ENCODE peak calls at places on chromosomes 6 and 20, in seven cellular contexts. E is K562, Z is HCT116, U is H1, H is HepG2, M is GM12878, V is SK-N-SH. L is an unnamed sample.

GRCh38 chr6:146594495-146594894 is 4.3 kb upstream of the ADGB start:
- DNase-seq in U (no peak), Z (no peak), V (no peak), H (no peak), M (no peak), E (no peak), L (no peak)

GRCh38 chr20:23646106-23646958 is 8.6 kb upstream of the CST3 start:
- DNase-seq in H (no peak), V (no peak), U (no peak), M (no peak), E (no peak), Z (no peak), L (no peak)

GRCh38 chr20:38748863-38749153 is 548 bp downstream of the ACTR5 start:
- DNase-seq in V (no peak), U (no peak), M (no peak), H (no peak), Z (peak; percentile 22), E (no peak), L (no peak)

GRCh38 chr6:99458319-99458718 is 33.2 kb upstream of the PNISR start:
- DNase-seq in H (peak; percentile 47), Z (peak; percentile 45), E (peak; percentile 18), U (no peak), V (no peak), M (no peak), L (no peak)

GRCh38 chr20:41392871-41393704 is 26.5 kb upstream of the EMILIN3 start:
- DNase-seq in V (peak; percentile 54), E (no peak), U (no peak), H (no peak), M (no peak), Z (no peak), L (no peak)

GRCh38 chr6:98054453-98054852 is 771.4 kb upstream of the MMS22L start:
- DNase-seq in V (no peak), H (no peak), Z (no peak), M (no peak), U (no peak), E (no peak), L (peak; percentile 1)

GRCh38 chr6:16903470-16903869 is 142.2 kb upstream of the ATXN1 start:
- DNase-seq in U (no peak), M (no peak), V (no peak), Z (no peak), H (no peak), E (no peak), L (no peak)

GRCh38 chr20:6069669-6070068 is 15.8 kb upstream of the LRRN4 start:
- DNase-seq in U (no peak), H (no peak), M (no peak), Z (no peak), E (no peak), V (no peak), L (no peak)

GRCh38 chr6:157912326-157912725 is 69.3 kb upstream of the SYNJ2 start:
- DNase-seq in M (no peak), H (no peak), V (no peak), E (no peak), U (no peak), Z (no peak), L (no peak)

GRCh38 chr6:104118274-104118673 is 741.4 kb downstream of the HACE1 start:
- DNase-seq in M (no peak), E (no peak), H (no peak), Z (peak; percentile 23), U (no peak), V (no peak), L (no peak)

GRCh38 chr6:2209226-2209809 is 36.1 kb downstream of the GMDS start:
- DNase-seq in V (peak; percentile 40), U (peak; percentile 50), Z (peak; percentile 45), E (peak; percentile 39), H (peak; percentile 72), M (peak; percentile 15), L (peak; percentile 88)

GRCh38 chr6:91132461-91132860 is 545.6 kb upstream of the MAP3K7 start:
- DNase-seq in H (no peak), V (no peak), Z (no peak), M (no peak), U (no peak), E (no peak), L (no peak)

GRCh38 chr20:50308513-50309279 is 118.1 kb downstream of the CEBPB start:
- DNase-seq in V (peak; percentile 94), M (no peak), U (no peak), Z (peak; percentile 42), H (peak; percentile 96), E (peak; percentile 77), L (no peak)

GRCh38 chr6:46882622-46883021 is 39.1 kb downstream of the ADGRF5 start:
- DNase-seq in H (no peak), E (no peak), Z (no peak), M (no peak), V (no peak), U (no peak), L (no peak)

GRCh38 chr6:124868476-124868875 is 93.8 kb upstream of the RNF217 start:
- DNase-seq in Z (no peak), H (no peak), U (no peak), V (no peak), M (no peak), E (no peak), L (no peak)

GRCh38 chr6:41712651-41713103 is 22.7 kb downstream of the TFEB start:
- DNase-seq in E (no peak), U (no peak), Z (no peak), M (no peak), H (no peak), V (no peak), L (peak; percentile 23)
- TF ChIP-seq JUND in E (no peak), U (no peak), Z (no peak), M (no peak), H (no peak), V (no peak), L (no peak)

GRCh38 chr6:158924499-158925455 is 75.2 kb downstream of the RSPH3 start:
- DNase-seq in Z (no peak), M (no peak), H (no peak), U (no peak), V (no peak), E (no peak), L (no peak)

GRCh38 chr6:158923801-158924498 is 76.1 kb downstream of the RSPH3 start:
- DNase-seq in H (no peak), V (no peak), E (no peak), U (no peak), Z (no peak), M (no peak), L (no peak)

GRCh38 chr6:158928068-158928467 is 71.9 kb downstream of the RSPH3 start:
- DNase-seq in U (no peak), V (no peak), H (no peak), M (no peak), Z (no peak), E (no peak), L (no peak)

GRCh38 chr6:158926429-158926828 is 73.6 kb downstream of the RSPH3 start:
- DNase-seq in V (no peak), U (no peak), M (no peak), E (no peak), H (peak; percentile 13), Z (no peak), L (no peak)
- TF ChIP-seq JUND in V (no peak), U (no peak), M (no peak), E (no peak), H (no peak), Z (peak; percentile 45), L (no peak)

GRCh38 chr20:17848249-17848648 is 120.3 kb downstream of the SNX5 start:
- DNase-seq in U (no peak), Z (no peak), H (no peak), E (no peak), M (no peak), V (no peak), L (no peak)

GRCh38 chr20:17849111-17849900 is 119.3 kb downstream of the SNX5 start:
- DNase-seq in E (no peak), H (no peak), U (no peak), M (no peak), V (no peak), Z (no peak), L (no peak)

GRCh38 chr20:17848649-17849048 is 119.9 kb downstream of the SNX5 start:
- DNase-seq in E (no peak), U (no peak), Z (no peak), V (no peak), H (no peak), M (no peak), L (no peak)

GRCh38 chr20:17850674-17851006 is 118.0 kb downstream of the SNX5 start:
- DNase-seq in M (no peak), U (no peak), E (no peak), V (no peak), Z (no peak), H (no peak), L (no peak)

GRCh38 chr20:17849901-17850673 is 118.5 kb downstream of the SNX5 start:
- DNase-seq in V (no peak), H (peak; percentile 62), M (no peak), Z (peak; percentile 90), E (no peak), U (no peak), L (peak; percentile 37)
- TF ChIP-seq JUND in V (no peak), H (no peak), M (no peak), Z (no peak), E (no peak), U (no peak), L (no peak)

GRCh38 chr6:100678027-100678426 is 203.1 kb downstream of the ASCC3 start:
- DNase-seq in U (no peak), V (no peak), H (no peak), E (no peak), M (no peak), Z (no peak), L (peak; percentile 9)
- TF ChIP-seq JUND in U (no peak), V (no peak), H (no peak), E (no peak), M (no peak), Z (no peak), L (no peak)

L was measured in T47D.